ENCODE peak calls at places on chromosomes 12 and 14, in four cellular contexts. U is sigmoid colon, E is psoas muscle, T is PC-9. N is an unnamed sample.

GRCh38 chr14:67951529-67952120 is 132.0 kb downstream of the RAD51B start:
- DNase-seq in U (no peak), E (no peak), T (no peak), N (no peak)

GRCh38 chr14:22668417-22668816 is 24.3 kb upstream of the OR6J1 start:
- DNase-seq in U (no peak), E (no peak), T (no peak), N (no peak)

GRCh38 chr12:6361834-6362233 is 13.5 kb downstream of the SCNN1A start:
- DNase-seq in U (no peak), E (peak), T (peak), N (no peak)

GRCh38 chr12:59452259-59452658 is 143.6 kb upstream of the SLC16A7 start:
- DNase-seq in U (no peak), E (no peak), T (no peak), N (peak)

GRCh38 chr12:128265566-128265965 is 1.4 kb upstream of the TMEM132C start:
- DNase-seq in U (no peak), E (no peak), T (no peak), N (no peak)

GRCh38 chr12:82910246-82910893 is 223.7 kb downstream of the TMTC2 start:
- DNase-seq in U (no peak), E (no peak), T (no peak), N (no peak)

GRCh38 chr12:40261937-40262336 is 37.1 kb downstream of the LRRK2 start:
- DNase-seq in U (no peak), E (no peak), T (no peak), N (no peak)

GRCh38 chr14:92704036-92704804 is 44.2 kb downstream of the LGMN start:
- DNase-seq in U (no peak), E (no peak), T (no peak), N (no peak)

DNA sequence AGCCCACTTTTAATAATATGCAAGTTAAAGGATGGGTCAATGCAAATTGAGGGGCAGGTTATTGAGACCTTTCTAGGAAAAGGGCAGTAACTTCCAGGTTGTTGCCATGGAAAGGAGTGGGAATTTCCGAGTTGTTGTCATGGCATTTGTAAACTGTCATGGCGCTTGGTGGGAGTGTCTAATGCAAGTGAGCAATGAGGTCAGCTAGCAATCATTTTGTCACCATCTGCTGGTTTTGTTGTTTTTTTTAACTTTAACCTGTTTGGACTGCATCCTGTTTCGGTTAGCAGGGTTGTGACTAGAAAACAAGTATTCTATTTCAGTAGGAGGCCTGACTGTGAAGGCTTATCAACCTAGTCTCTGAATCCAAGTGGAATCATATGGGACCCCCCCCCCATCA is 85.8 kb upstream of the TSPAN11 start:
- DNase-seq in U (no peak), E (no peak), T (no peak), N (no peak)
- H3K27ac ChIP-seq in U (no peak), E (no peak), T (no peak), N (no peak)

DNA sequence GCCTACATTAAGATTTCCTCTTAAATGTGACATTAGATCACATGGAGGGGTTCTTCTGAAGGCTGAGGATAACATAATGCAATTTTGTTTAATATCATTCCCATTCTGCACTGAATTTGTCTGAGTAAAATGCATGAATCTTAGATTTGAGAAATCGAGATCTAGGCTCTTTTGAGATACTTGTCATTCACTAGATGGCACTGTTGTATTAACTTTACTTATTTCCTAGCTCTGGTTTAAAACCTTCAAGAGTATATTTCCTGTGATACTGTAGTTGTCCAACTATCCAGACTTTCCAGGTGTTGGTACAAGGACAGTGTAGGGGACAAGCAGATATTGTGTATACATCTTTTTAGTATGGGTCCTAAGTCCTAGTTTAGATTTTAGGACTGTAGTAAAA is 91.7 kb upstream of the SEL1L start:
- DNase-seq in U (no peak), E (no peak), T (no peak), N (peak)
- TF ChIP-seq CTCF in U (no peak), E (peak), T (peak), N (peak)

DNA sequence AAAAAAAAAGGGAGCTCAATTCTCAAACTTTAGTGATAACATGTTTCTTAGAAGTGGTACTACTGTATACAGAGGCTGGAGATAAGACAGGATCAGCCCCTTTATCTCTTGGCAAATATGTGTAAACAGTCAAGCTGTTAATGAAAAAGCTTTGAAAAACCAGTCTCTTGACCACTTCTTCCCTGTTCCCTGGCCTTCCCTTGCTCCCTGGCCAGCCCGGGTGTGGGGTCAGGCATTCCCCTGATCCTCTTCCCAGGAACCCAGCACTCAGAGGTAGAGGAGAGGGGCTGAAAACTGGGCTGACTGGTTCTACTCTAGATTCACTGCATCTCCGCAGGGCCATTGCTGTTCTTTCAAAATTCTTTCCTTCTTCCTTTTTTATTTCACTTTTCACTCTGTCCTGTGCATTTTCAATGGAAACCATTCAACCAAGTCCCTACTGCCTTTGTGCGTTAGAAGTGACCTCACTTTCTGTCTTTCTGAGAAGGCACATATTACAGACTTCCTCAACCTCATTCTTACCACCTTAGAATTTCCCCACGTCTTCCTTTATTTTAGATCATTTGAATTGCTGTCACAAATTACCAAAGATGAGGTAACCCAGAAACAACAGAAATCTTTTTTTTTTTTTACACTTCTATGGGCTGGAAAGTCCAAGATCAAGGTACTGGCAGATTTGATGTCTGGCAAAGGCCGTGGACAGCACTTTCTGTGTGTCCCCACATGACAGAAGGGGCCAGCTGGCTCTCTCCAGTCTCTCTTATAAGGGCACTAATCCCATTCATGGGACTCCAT is 5.7 kb downstream of the GNG2 start:
- DNase-seq in U (no peak), E (no peak), T (no peak), N (no peak)
- H3K27ac ChIP-seq in U (no peak), E (no peak), T (no peak), N (no peak)

GRCh38 chr14:47917344-47917954 is 242.0 kb upstream of the MDGA2 start:
- DNase-seq in U (no peak), E (no peak), T (peak), N (peak)
- TF ChIP-seq CTCF in U (peak), E (no peak), T (peak), N (peak)

DNA sequence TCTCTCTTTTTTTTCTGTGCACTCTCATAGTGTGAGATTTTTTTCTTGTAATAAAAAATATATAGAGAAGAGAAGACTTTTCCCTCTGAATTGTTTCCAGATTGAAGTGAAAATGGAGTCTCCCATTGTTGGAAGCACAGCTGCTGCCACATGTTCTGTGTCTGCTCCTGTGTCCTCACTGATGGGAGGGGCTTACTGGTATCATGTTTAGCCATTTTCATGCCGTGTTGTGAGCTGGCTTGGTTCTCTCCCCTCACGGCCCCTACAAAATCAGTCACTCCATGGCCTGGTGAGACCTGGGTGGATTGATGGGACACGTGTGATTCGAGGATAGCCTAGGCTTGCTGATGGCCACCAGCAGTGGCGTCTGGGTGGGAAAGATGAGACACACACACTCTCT is 379.7 kb upstream of the DDHD1 start:
- DNase-seq in U (no peak), E (no peak), T (no peak), N (no peak)
- H3K27ac ChIP-seq in U (no peak), E (no peak), T (no peak), N (no peak)

GRCh38 chr14:103887557-103888115 is 40.3 kb upstream of the PPP1R13B start:
- DNase-seq in U (no peak), E (no peak), T (no peak), N (no peak)

GRCh38 chr14:103885509-103885932 is 38.1 kb upstream of the PPP1R13B start:
- DNase-seq in U (no peak), E (no peak), T (no peak), N (no peak)

GRCh38 chr14:103887170-103887501 is 39.8 kb upstream of the PPP1R13B start:
- DNase-seq in U (no peak), E (no peak), T (no peak), N (no peak)

GRCh38 chr14:103884854-103885253 is 37.5 kb upstream of the PPP1R13B start:
- DNase-seq in U (no peak), E (no peak), T (no peak), N (no peak)

GRCh38 chr14:103886304-103887169 is 39.2 kb upstream of the PPP1R13B start:
- DNase-seq in U (no peak), E (no peak), T (no peak), N (no peak)
- TF ChIP-seq CTCF in U (no peak), E (no peak), T (no peak), N (no peak)

DNA sequence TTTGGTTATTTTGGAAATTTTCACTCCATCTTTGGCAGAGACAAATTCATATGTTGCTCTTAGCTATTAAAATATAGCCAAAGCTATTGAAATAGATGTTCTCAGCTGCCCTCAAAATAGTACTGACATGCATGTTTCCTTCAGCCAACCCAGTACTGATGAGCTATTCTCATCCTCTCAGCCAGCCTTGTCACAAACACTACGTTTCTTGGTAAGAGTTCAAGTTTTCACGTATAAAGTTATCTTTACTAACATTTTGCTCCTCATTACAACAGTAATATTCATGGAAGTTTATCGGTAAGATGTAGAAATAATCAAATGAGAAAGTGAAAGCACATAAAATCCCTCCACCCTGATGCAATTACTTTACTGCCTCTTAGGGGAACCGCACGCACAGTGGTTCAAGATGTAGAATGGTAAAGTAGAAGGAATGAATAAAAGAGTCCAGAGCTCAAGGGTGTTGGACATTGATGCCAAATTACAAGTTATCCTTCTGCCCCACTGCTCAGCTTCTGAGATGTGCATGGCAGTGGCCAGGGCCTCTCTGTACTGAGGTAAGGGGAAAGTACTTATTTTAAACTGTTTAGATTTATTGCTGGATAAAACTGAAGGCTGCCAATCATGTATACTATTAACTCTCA is 20.7 kb downstream of the GCH1 start:
- DNase-seq in U (no peak), E (no peak), T (no peak), N (no peak)
- H3K27ac ChIP-seq in U (peak), E (peak), T (no peak), N (no peak)

GRCh38 chr12:113095405-113095804 is 38.9 kb downstream of the DTX1 start:
- DNase-seq in U (no peak), E (no peak), T (no peak), N (no peak)
- TF ChIP-seq CTCF in U (no peak), E (no peak), T (no peak), N (no peak)

GRCh38 chr12:89882051-89882450 is 173.4 kb upstream of the ATP2B1 start:
- DNase-seq in U (no peak), E (no peak), T (no peak), N (no peak)
- H3K27ac ChIP-seq in U (no peak), E (no peak), T (no peak), N (no peak)

GRCh38 chr12:106673151-106673550 is 90.3 kb downstream of the RFX4 start:
- DNase-seq in U (no peak), E (no peak), T (no peak), N (no peak)

GRCh38 chr12:106672308-106673085 is 89.7 kb downstream of the RFX4 start:
- DNase-seq in U (no peak), E (no peak), T (no peak), N (no peak)

GRCh38 chr12:106669216-106669615 is 86.4 kb downstream of the RFX4 start:
- DNase-seq in U (no peak), E (no peak), T (no peak), N (no peak)

GRCh38 chr12:106671840-106672239 is 89.0 kb downstream of the RFX4 start:
- DNase-seq in U (no peak), E (no peak), T (no peak), N (no peak)

DNA sequence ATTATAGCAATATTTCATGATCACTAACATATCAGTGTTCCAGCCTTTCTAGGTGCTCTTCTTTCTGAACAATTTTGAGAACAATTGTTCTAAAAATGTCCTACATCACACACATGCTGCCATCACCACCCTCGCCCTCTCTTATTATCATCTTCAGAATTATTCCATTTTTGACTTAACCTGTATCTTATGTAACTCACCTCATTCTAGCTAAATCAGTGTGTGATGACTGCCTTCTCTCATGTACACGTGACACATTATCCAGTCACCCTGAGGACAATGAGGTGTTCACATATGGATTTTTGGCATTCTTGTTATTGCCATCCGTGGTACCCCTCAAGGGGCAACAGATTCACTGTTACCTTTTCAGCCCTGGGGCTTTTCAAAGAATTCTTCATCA is 87.3 kb downstream of the RFX4 start:
- DNase-seq in U (no peak), E (no peak), T (no peak), N (no peak)
- TF ChIP-seq CTCF in U (no peak), E (no peak), T (no peak), N (no peak)

N was measured in foreskin keratinocyte.